ENCODE peak calls at places on chromosome 15, in nine cellular contexts. X, W, M, O, A, K, Q, Y and R are unnamed samples.

GRCh38 chr15:89749951-89750559 is 994 bp downstream of the MESP1 start:
- DNase-seq in X (no peak), W (no peak), M (no peak), O (no peak), A (no peak), K (no peak), Q (no peak), Y (peak; percentile 17), R (no peak)

GRCh38 chr15:66138882-66139281 is 114.7 kb downstream of the MEGF11 start:
- DNase-seq in X (no peak), W (no peak), M (no peak), O (no peak), A (no peak), K (no peak), Q (no peak), Y (no peak), R (no peak)

GRCh38 chr15:31469801-31470545 is 143.3 kb downstream of the KLF13 start:
- DNase-seq in X (no peak), W (no peak), M (no peak), O (no peak), A (no peak), K (no peak), Q (no peak), Y (no peak), R (no peak)

GRCh38 chr15:61047783-61048182 is 181.3 kb downstream of the RORA start:
- DNase-seq in X (no peak), W (no peak), M (no peak), O (no peak), A (peak; percentile 62), K (no peak), Q (no peak), Y (no peak), R (no peak)

GRCh38 chr15:84598250-84598649 is 2.6 kb upstream of the ZSCAN2 start:
- DNase-seq in X (no peak), W (no peak), M (no peak), O (peak; percentile 17), A (peak; percentile 24), K (no peak), Q (no peak), Y (no peak), R (no peak)

GRCh38 chr15:29571728-29572454 is 250.4 kb downstream of the TJP1 start:
- DNase-seq in X (no peak), W (no peak), M (no peak), O (no peak), A (no peak), K (no peak), Q (no peak), Y (peak; percentile 19), R (peak; percentile 35)

GRCh38 chr15:52483712-52484111 is 45.0 kb downstream of the MYO5A start:
- DNase-seq in X (no peak), W (no peak), M (no peak), O (no peak), A (peak; percentile 55), K (no peak), Q (no peak), Y (no peak), R (no peak)

GRCh38 chr15:73926191-73927002 is at the start of gene LOXL1:
- DNase-seq in X (no peak), W (no peak), M (peak; percentile 90), O (peak; percentile 65), A (peak; percentile 92), K (peak; percentile 53), Q (no peak), Y (peak; percentile 91), R (peak; percentile 95)

GRCh38 chr15:78130012-78130353 is 1.3 kb downstream of the CIB2 start:
- DNase-seq in X (no peak), W (no peak), M (no peak), O (no peak), A (no peak), K (no peak), Q (no peak), Y (no peak), R (no peak)

GRCh38 chr15:97101572-97101971 is 771.1 kb downstream of the NR2F2 start:
- DNase-seq in X (no peak), W (no peak), M (no peak), O (no peak), A (no peak), K (no peak), Q (no peak), Y (no peak), R (no peak)

GRCh38 chr15:92619380-92620101 is 36.0 kb downstream of the FAM174B start:
- DNase-seq in X (no peak), W (no peak), M (peak; percentile 84), O (no peak), A (peak; percentile 28), K (peak; percentile 67), Q (no peak), Y (no peak), R (no peak)

GRCh38 chr15:89725064-89725463 is 26.0 kb downstream of the MESP1 start:
- DNase-seq in X (no peak), W (no peak), M (no peak), O (no peak), A (no peak), K (no peak), Q (no peak), Y (no peak), R (no peak)

GRCh38 chr15:78034495-78035191 is 42.9 kb downstream of the TBC1D2B start:
- DNase-seq in X (no peak), W (no peak), M (no peak), O (no peak), A (peak; percentile 38), K (no peak), Q (no peak), Y (no peak), R (no peak)

GRCh38 chr15:75452364-75452967 is 976 bp upstream of the SIN3A start:
- DNase-seq in X (peak; percentile 27), W (peak; percentile 58), M (peak; percentile 95), O (peak; percentile 70), A (peak; percentile 70), K (no peak), Q (no peak), Y (peak; percentile 89), R (peak; percentile 68)

GRCh38 chr15:73231661-73232443 is 136.9 kb downstream of the HCN4 start:
- DNase-seq in X (no peak), W (no peak), M (no peak), O (no peak), A (peak; percentile 76), K (no peak), Q (no peak), Y (no peak), R (no peak)

DNA sequence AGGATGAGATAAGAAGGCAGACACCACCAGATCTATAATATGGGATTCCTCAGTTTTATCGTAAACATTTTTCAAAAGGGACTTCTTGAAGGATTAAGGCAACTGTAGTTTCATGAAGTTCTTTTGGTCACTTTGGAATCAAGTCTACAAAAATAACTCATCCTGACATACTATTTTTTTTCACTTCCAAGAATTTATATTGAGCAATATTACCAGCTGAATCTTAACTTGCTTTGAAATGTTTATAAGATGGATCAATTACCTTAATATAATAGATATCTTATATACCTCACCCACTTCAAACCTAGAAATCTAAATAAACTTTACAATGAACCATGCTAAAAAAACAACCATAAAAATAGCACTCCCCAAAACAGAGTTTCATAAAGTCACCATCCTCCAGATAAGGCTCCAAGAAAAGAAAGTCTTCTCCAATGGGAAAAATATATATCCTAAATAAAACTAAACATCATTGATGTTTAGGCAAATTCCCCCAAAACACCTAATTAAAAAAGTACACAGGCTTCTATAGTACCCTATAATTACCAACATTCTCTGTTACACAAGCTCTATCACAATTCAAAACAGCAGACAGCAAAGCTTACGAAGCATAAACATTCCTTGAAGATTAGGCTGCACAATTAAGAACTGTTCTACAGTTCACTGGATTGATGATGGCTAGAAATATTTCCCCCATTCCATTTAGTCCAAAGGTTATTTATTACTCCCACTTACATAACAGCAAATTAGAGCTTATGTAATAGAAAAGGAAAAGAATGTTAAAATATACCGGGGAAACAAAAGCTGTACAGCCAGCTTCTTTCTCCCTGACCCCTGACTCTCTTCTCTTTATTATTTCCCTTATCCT is 49.6 kb downstream of the UACA start:
- DNase-seq in X (no peak), W (no peak), M (no peak), O (no peak), A (peak; percentile 34), K (no peak), Q (no peak), Y (no peak), R (no peak)
- H3K4me3 ChIP-seq in X (no peak overlapping the region), W (no peak overlapping the region), M (no peak overlapping the region), O (no peak overlapping the region), A (no peak overlapping the region), K (no peak overlapping the region), Q (no peak overlapping the region), Y (no peak overlapping the region), R (no peak overlapping the region)

GRCh38 chr15:63736287-63736686 is 97.5 kb downstream of the HERC1 start:
- DNase-seq in X (no peak), W (no peak), M (no peak), O (no peak), A (no peak), K (no peak), Q (no peak), Y (no peak), R (no peak)
- H3K36me3 ChIP-seq in X (no peaks in the 10 kb centered on the region), W (no peaks in the 10 kb centered on the region), M (peaks cover 7% of the 10 kb centered on the region), O (peaks cover 27% of the 10 kb centered on the region), A (peaks cover 11% of the 10 kb centered on the region), K (no peaks in the 10 kb centered on the region), Q (peaks cover 26% of the 10 kb centered on the region), Y (peaks cover 6% of the 10 kb centered on the region), R (no peaks in the 10 kb centered on the region)

GRCh38 chr15:45522179-45522930 is at the start of gene SLC30A4:
- DNase-seq in X (no peak), W (no peak), M (peak; percentile 86), O (peak; percentile 65), A (peak; percentile 42), K (no peak), Q (no peak), Y (peak; percentile 46), R (peak; percentile 88)

GRCh38 chr15:45521596-45522167 is 873 bp downstream of the SLC30A4 start:
- DNase-seq in X (no peak), W (no peak), M (no peak), O (peak; percentile 8), A (no peak), K (no peak), Q (no peak), Y (no peak), R (no peak)

DNA sequence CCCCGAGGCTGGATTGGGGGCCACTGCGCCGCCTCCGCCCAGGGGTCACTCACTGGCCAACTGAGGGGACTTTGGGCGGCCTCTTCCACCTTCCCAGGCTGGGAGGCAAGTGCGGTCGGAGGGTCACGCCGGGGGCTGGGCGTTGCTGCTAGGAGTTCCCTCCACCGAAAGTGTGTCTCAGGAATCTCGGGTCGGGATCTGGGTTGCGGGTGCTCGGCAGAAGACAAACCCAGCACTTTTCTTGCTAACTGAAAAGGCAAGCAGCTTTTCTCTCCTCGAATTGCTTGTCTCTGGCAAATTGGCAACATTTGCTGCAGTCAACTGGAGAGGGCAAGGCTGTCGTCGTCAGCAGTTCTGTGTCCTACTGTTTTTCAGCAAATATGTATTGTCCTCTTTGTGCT is 376 bp upstream of the SLC30A4 start:
- DNase-seq in X (no peak), W (no peak), M (no peak), O (no peak), A (peak; percentile 25), K (no peak), Q (no peak), Y (peak; percentile 19), R (peak; percentile 79)
- H3K27me3 ChIP-seq in X (no peaks in the 10 kb centered on the region), W (peaks cover 28% of the 10 kb centered on the region), M (no peaks in the 10 kb centered on the region), O (no peaks in the 10 kb centered on the region), A (no peaks in the 10 kb centered on the region), K (no peaks in the 10 kb centered on the region), Q (peaks cover 49% of the 10 kb centered on the region), Y (no peaks in the 10 kb centered on the region), R (peaks cover 51% of the 10 kb centered on the region)

DNA sequence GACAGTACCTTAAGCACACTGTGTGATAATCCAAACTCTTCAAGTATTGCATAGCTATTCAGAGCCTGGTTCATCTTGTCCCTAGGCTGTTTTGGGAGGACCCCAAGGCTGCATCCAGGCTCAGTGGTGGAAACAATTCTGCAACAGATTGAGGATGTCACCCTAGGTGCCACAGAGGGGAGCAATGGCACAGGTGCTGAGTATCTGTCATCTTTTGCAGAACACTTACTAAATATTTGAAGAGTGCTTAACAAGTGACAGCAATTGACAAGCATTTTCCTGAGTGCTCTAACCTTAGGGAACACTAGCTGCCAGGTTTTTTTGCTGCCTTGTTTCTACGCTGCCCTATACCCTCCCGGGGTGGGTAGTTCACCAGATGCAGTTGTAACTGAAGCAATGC is 27.7 kb downstream of the STARD5 start:
- DNase-seq in X (no peak), W (no peak), M (no peak), O (no peak), A (no peak), K (no peak), Q (no peak), Y (no peak), R (no peak)
- H3K4me3 ChIP-seq in X (no peak overlapping the region), W (no peak overlapping the region), M (no peak overlapping the region), O (no peak overlapping the region), A (no peak overlapping the region), K (no peak overlapping the region), Q (no peak overlapping the region), Y (no peak overlapping the region), R (no peak overlapping the region)